ENCODE peak calls at places on chromosome 7, in ten cellular contexts. One of them, this sample, is unnamed.

GRCh38 chr7:106613861-106614560 is 46.9 kb downstream of the CCDC71L start:
- DNase-seq in fibroblast of mammary gland: peak; percentile 37
- DNase-seq in A549: no peak
- DNase-seq in ureter: no peak
- DNase-seq in CD4-positive, alpha-beta T cell: no peak
- DNase-seq in cardiac fibroblast: peak; percentile 65
- DNase-seq in stimulated activated naive B cell treated with anti-CD40 and anti-IgM and Interleukin-4, amounts not matched to agents 10 μg/mL and 1 μg/mL and 100 μg/mL, for 72 hours: no peak
- DNase-seq in renal cortical epithelial cell: no peak
- DNase-seq in activated naive CD8-positive, alpha-beta T cell treated with anti-CD3 and anti-CD28 coated beads for 36 hours: no peak
- DNase-seq in T-cell: no peak
- DNase-seq in this sample: no peak

GRCh38 chr7:30028749-30029635 is 780 bp downstream of the PLEKHA8 start:
- DNase-seq in fibroblast of mammary gland: no peak
- DNase-seq in cardiac fibroblast: peak; percentile 41
- DNase-seq in A549: peak; percentile 39
- DNase-seq in renal cortical epithelial cell: peak; percentile 27
- DNase-seq in stimulated activated naive B cell treated with anti-CD40 and anti-IgM and Interleukin-4, amounts not matched to agents 10 μg/mL and 1 μg/mL and 100 μg/mL, for 72 hours: no peak
- DNase-seq in ureter: peak; percentile 58
- DNase-seq in activated naive CD8-positive, alpha-beta T cell treated with anti-CD3 and anti-CD28 coated beads for 36 hours: no peak
- DNase-seq in T-cell: peak; percentile 14
- DNase-seq in CD4-positive, alpha-beta T cell: no peak
- DNase-seq in this sample: no peak

GRCh38 chr7:150959739-150960734 is 18.1 kb downstream of the KCNH2 start:
- DNase-seq in T-cell: no peak
- DNase-seq in renal cortical epithelial cell: no peak
- DNase-seq in cardiac fibroblast: peak; percentile 57
- DNase-seq in stimulated activated naive B cell treated with anti-CD40 and anti-IgM and Interleukin-4, amounts not matched to agents 10 μg/mL and 1 μg/mL and 100 μg/mL, for 72 hours: no peak
- DNase-seq in ureter: no peak
- DNase-seq in A549: no peak
- DNase-seq in fibroblast of mammary gland: no peak
- DNase-seq in activated naive CD8-positive, alpha-beta T cell treated with anti-CD3 and anti-CD28 coated beads for 36 hours: no peak
- DNase-seq in CD4-positive, alpha-beta T cell: no peak
- DNase-seq in this sample: no peak

GRCh38 chr7:157457355-157458253 is 120.8 kb downstream of the DNAJB6 start:
- DNase-seq in ureter: no peak
- DNase-seq in A549: no peak
- DNase-seq in activated naive CD8-positive, alpha-beta T cell treated with anti-CD3 and anti-CD28 coated beads for 36 hours: no peak
- DNase-seq in fibroblast of mammary gland: no peak
- DNase-seq in renal cortical epithelial cell: no peak
- DNase-seq in cardiac fibroblast: no peak
- DNase-seq in stimulated activated naive B cell treated with anti-CD40 and anti-IgM and Interleukin-4, amounts not matched to agents 10 μg/mL and 1 μg/mL and 100 μg/mL, for 72 hours: no peak
- DNase-seq in T-cell: no peak
- DNase-seq in CD4-positive, alpha-beta T cell: no peak
- DNase-seq in this sample: no peak

GRCh38 chr7:83413831-83414230 is 235.1 kb downstream of the SEMA3E start:
- DNase-seq in activated naive CD8-positive, alpha-beta T cell treated with anti-CD3 and anti-CD28 coated beads for 36 hours: no peak
- DNase-seq in renal cortical epithelial cell: no peak
- DNase-seq in T-cell: no peak
- DNase-seq in cardiac fibroblast: peak; percentile 56
- DNase-seq in ureter: no peak
- DNase-seq in fibroblast of mammary gland: peak; percentile 25
- DNase-seq in A549: no peak
- DNase-seq in CD4-positive, alpha-beta T cell: no peak
- DNase-seq in stimulated activated naive B cell treated with anti-CD40 and anti-IgM and Interleukin-4, amounts not matched to agents 10 μg/mL and 1 μg/mL and 100 μg/mL, for 72 hours: no peak
- DNase-seq in this sample: peak; percentile 8

GRCh38 chr7:137343483-137343841 is at the start of gene PTN:
- DNase-seq in T-cell: no peak
- DNase-seq in ureter: peak; percentile 47
- DNase-seq in fibroblast of mammary gland: peak; percentile 57
- DNase-seq in stimulated activated naive B cell treated with anti-CD40 and anti-IgM and Interleukin-4, amounts not matched to agents 10 μg/mL and 1 μg/mL and 100 μg/mL, for 72 hours: no peak
- DNase-seq in cardiac fibroblast: peak; percentile 48
- DNase-seq in CD4-positive, alpha-beta T cell: no peak
- DNase-seq in renal cortical epithelial cell: peak; percentile 28
- DNase-seq in A549: no peak
- DNase-seq in activated naive CD8-positive, alpha-beta T cell treated with anti-CD3 and anti-CD28 coated beads for 36 hours: no peak
- DNase-seq in this sample: peak; percentile 5

GRCh38 chr7:151366872-151367207 is 25.2 kb downstream of the NUB1 start:
- DNase-seq in A549: no peak
- DNase-seq in ureter: no peak
- DNase-seq in stimulated activated naive B cell treated with anti-CD40 and anti-IgM and Interleukin-4, amounts not matched to agents 10 μg/mL and 1 μg/mL and 100 μg/mL, for 72 hours: no peak
- DNase-seq in cardiac fibroblast: peak; percentile 87
- DNase-seq in CD4-positive, alpha-beta T cell: no peak
- DNase-seq in T-cell: no peak
- DNase-seq in activated naive CD8-positive, alpha-beta T cell treated with anti-CD3 and anti-CD28 coated beads for 36 hours: no peak
- DNase-seq in renal cortical epithelial cell: no peak
- DNase-seq in fibroblast of mammary gland: peak; percentile 51
- DNase-seq in this sample: no peak

GRCh38 chr7:18505870-18506460 is 10.4 kb downstream of the HDAC9 start:
- DNase-seq in fibroblast of mammary gland: peak; percentile 48
- DNase-seq in renal cortical epithelial cell: no peak
- DNase-seq in activated naive CD8-positive, alpha-beta T cell treated with anti-CD3 and anti-CD28 coated beads for 36 hours: no peak
- DNase-seq in ureter: no peak
- DNase-seq in CD4-positive, alpha-beta T cell: no peak
- DNase-seq in stimulated activated naive B cell treated with anti-CD40 and anti-IgM and Interleukin-4, amounts not matched to agents 10 μg/mL and 1 μg/mL and 100 μg/mL, for 72 hours: peak; percentile 15
- DNase-seq in cardiac fibroblast: peak; percentile 29
- DNase-seq in A549: no peak
- DNase-seq in T-cell: no peak
- DNase-seq in this sample: no peak

GRCh38 chr7:35257251-35258124 is 3.6 kb upstream of the TBX20 start:
- DNase-seq in T-cell: no peak
- DNase-seq in renal cortical epithelial cell: no peak
- DNase-seq in cardiac fibroblast: peak; percentile 56
- DNase-seq in stimulated activated naive B cell treated with anti-CD40 and anti-IgM and Interleukin-4, amounts not matched to agents 10 μg/mL and 1 μg/mL and 100 μg/mL, for 72 hours: no peak
- DNase-seq in A549: no peak
- DNase-seq in CD4-positive, alpha-beta T cell: no peak
- DNase-seq in ureter: no peak
- DNase-seq in fibroblast of mammary gland: no peak
- DNase-seq in activated naive CD8-positive, alpha-beta T cell treated with anti-CD3 and anti-CD28 coated beads for 36 hours: no peak
- DNase-seq in this sample: no peak

GRCh38 chr7:27184342-27185012 is 555 bp downstream of the HOXA11 start:
- DNase-seq in cardiac fibroblast: peak; percentile 19
- DNase-seq in fibroblast of mammary gland: peak; percentile 44
- DNase-seq in stimulated activated naive B cell treated with anti-CD40 and anti-IgM and Interleukin-4, amounts not matched to agents 10 μg/mL and 1 μg/mL and 100 μg/mL, for 72 hours: no peak
- DNase-seq in A549: peak; percentile 51
- DNase-seq in ureter: peak; percentile 49
- DNase-seq in renal cortical epithelial cell: no peak
- DNase-seq in CD4-positive, alpha-beta T cell: no peak
- DNase-seq in activated naive CD8-positive, alpha-beta T cell treated with anti-CD3 and anti-CD28 coated beads for 36 hours: no peak
- DNase-seq in T-cell: no peak
- DNase-seq in this sample: no peak